ENCODE peak calls at places on chromosome 17, in eight cellular contexts. K is OCI-LY7, E is endodermal cell, J is heart right ventricle, Y is lower lobe of right lung, Z is stomach, C is pancreas, H is neural progenitor cell. G is an unnamed sample.

GRCh38 chr17:56581635-56582605 is 11.6 kb upstream of the NOG start:
- DNase-seq in C (no peak), J (no peak), Z (no peak), H (no peak), K (no peak), Y (no peak), E (no peak), G (no peak)

GRCh38 chr17:81854974-81855774 is 5.2 kb downstream of the P4HB start:
- DNase-seq in C (peak; percentile 75), E (peak; percentile 75), H (no peak), K (no peak), Z (peak; percentile 81), Y (no peak), J (no peak), G (no peak)

GRCh38 chr17:2892305-2892971 is 96.2 kb downstream of the RAP1GAP2 start:
- DNase-seq in Y (no peak), J (no peak), E (peak; percentile 54), H (no peak), K (no peak), C (peak; percentile 72), Z (peak; percentile 74), G (peak; percentile 79)

GRCh38 chr17:27333410-27333980 is 39.6 kb downstream of the WSB1 start:
- DNase-seq in E (no peak), H (no peak), C (no peak), Y (no peak), J (no peak), Z (no peak), K (no peak), G (no peak)

GRCh38 chr17:80652751-80653330 is 108.2 kb downstream of the RPTOR start:
- DNase-seq in E (no peak), K (no peak), Z (no peak), H (no peak), C (no peak), J (no peak), Y (no peak), G (no peak)

GRCh38 chr17:31856750-31857149 is 2.3 kb downstream of the COPRS start:
- DNase-seq in Y (no peak), Z (no peak), K (no peak), H (no peak), C (no peak), E (no peak), J (no peak), G (no peak)

GRCh38 chr17:73201215-73202069 is 8.6 kb downstream of the COG1 start:
- DNase-seq in K (no peak), E (no peak), H (no peak), C (no peak), J (peak; percentile 23), Y (no peak), Z (no peak), G (no peak)

GRCh38 chr17:45170976-45171337 is 9.3 kb downstream of the HEXIM2 start:
- DNase-seq in J (peak; percentile 55), C (peak; percentile 51), K (no peak), Y (peak; percentile 73), Z (peak; percentile 31), E (peak; percentile 63), H (no peak), G (peak; percentile 73)

GRCh38 chr17:13333661-13334060 is 268.1 kb downstream of the HS3ST3A1 start:
- DNase-seq in J (no peak), C (no peak), E (no peak), Z (no peak), H (no peak), K (no peak), Y (no peak), G (no peak)

GRCh38 chr17:13008461-13008860 is 9.4 kb downstream of the ELAC2 start:
- DNase-seq in E (no peak), K (no peak), Z (no peak), J (no peak), C (no peak), Y (no peak), H (no peak), G (no peak)

GRCh38 chr17:13157656-13158055 is 139.8 kb upstream of the ELAC2 start:
- DNase-seq in C (no peak), J (no peak), Z (no peak), Y (no peak), K (no peak), E (no peak), H (no peak), G (no peak)

GRCh38 chr17:61126476-61127240 is 273.0 kb upstream of the TBX2 start:
- DNase-seq in J (no peak), K (no peak), Y (no peak), Z (no peak), E (no peak), H (no peak), C (no peak), G (no peak)

GRCh38 chr17:3838206-3838605 is 7.8 kb downstream of the NCBP3 start:
- DNase-seq in C (peak; percentile 78), E (no peak), H (no peak), J (no peak), Y (no peak), Z (peak; percentile 66), K (no peak), G (no peak)

GRCh38 chr17:40069751-40070643 is 7.2 kb downstream of the THRA start:
- DNase-seq in E (peak; percentile 71), C (peak; percentile 61), K (peak; percentile 61), Z (peak; percentile 78), H (no peak), Y (no peak), J (peak; percentile 69), G (peak; percentile 69)

DNA sequence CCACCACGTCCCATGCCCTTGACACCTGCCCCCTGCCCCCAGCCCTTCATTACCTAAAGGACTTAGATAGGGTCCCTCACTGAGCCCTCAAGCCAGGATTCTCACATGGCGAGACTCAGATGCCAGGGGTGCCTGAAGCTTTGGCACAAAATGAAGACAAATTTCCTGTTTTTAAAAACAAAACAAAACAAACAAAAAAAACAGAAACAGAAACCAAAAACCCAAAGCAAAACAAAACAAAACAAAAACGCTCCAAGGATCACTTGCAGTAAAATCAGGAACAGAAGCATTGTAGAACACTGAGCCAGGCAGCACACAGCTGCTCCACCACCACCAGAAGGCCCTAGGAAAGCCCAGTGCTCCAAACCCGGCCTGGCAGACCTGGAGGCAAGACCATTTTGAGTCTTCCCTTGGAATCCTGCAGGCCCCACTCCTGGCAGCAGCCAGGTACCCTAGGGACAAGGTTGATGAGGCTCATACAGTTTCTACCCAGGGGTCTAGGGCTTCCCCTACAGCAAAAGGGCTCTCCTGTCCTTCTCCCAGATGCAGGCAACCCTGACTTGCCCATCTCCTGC is 20.8 kb downstream of the MYO18A start:
- DNase-seq in K (no peak), Y (no peak), C (no peak), E (no peak), H (no peak), Z (no peak), J (no peak), G (no peak)
- H3K4me3 ChIP-seq in K (no peak overlapping the region), Y (no peak overlapping the region), C (no peak overlapping the region), E (no peak overlapping the region), H (no peak overlapping the region), Z (peak overlapping the region; percentile 6), J (no peak overlapping the region), G (no peak overlapping the region)

GRCh38 chr17:63826468-63827001 is 696 bp upstream of the PSMC5 start:
- DNase-seq in E (peak; percentile 74), Z (no peak), C (peak; percentile 26), K (peak; percentile 18), Y (no peak), J (no peak), H (peak; percentile 49), G (peak; percentile 67)
- TF ChIP-seq CTCF in E (peak; percentile 34), Z (no peak), C (no peak), K (no peak), Y (no peak), J (no peak), H (no peak), G (peak; percentile 15)

GRCh38 chr17:79408251-79408650 is 202.6 kb downstream of the RBFOX3 start:
- DNase-seq in H (no peak), E (no peak), J (no peak), Y (no peak), C (no peak), Z (no peak), K (no peak), G (no peak)

GRCh38 chr17:79413591-79413990 is 197.3 kb downstream of the RBFOX3 start:
- DNase-seq in Z (no peak), E (no peak), J (no peak), Y (no peak), H (no peak), K (no peak), C (peak; percentile 38), G (no peak)

GRCh38 chr17:79411419-79411818 is 199.4 kb downstream of the RBFOX3 start:
- DNase-seq in K (no peak), Y (no peak), J (no peak), Z (no peak), H (no peak), C (no peak), E (no peak), G (no peak)

GRCh38 chr17:79412110-79412509 is 198.7 kb downstream of the RBFOX3 start:
- DNase-seq in H (no peak), K (no peak), E (no peak), Z (no peak), Y (no peak), J (no peak), C (no peak), G (no peak)

GRCh38 chr17:79410681-79411080 is 200.2 kb downstream of the RBFOX3 start:
- DNase-seq in K (no peak), H (no peak), J (no peak), Z (no peak), C (no peak), E (no peak), Y (no peak), G (no peak)
- H3K4me3 ChIP-seq in K (no peak overlapping the region), H (no peak overlapping the region), J (no peak overlapping the region), Z (no peak overlapping the region), C (no peak overlapping the region), E (no peak overlapping the region), Y (no peak overlapping the region), G (no peak overlapping the region)

DNA sequence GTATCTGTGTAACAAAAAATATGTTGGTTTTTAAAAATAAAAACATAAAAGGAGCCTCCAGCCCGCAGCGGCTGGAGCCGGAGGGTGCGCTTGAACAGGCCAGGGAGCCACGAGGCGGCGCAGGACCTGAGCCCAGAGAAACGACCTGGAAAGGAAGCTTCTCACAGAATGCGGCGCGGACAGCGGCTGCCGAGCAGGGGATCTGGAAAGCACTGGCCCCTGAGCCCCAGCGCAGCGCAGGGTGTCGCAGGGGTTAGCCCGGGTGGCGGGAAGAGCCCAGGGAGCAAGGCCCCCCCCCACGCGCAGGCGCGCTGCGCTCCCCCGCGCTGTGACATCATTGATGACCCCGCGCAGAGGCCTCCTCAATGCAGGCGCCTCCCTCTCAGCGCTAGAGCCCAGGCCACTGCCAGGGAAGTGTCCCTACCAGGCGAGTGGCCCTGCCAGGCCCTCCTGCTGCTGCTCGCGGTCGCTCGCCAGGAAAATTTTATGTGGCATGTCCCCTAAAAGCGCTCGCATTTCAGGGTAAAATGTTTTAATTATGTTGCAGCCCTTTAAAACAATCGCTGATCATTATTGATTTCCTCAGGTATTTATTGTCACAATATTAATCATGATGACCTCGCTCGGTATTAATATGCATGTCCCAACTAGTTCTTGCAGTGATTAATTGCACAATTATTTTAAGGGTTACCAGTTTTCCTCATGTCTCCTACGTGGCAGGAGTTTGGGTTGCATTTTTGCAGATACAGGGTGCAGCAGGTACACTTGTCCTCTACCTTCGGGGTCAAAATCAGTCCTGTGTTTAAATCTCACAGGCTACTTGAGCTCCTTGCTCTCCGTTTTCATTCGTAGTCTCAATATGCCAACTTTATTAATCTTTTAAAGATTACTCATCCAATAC is 134.2 kb downstream of the USP22 start:
- DNase-seq in K (peak; percentile 6), J (peak; percentile 92), E (peak; percentile 99), H (peak; percentile 95), Z (peak; percentile 84), Y (peak; percentile 92), C (peak; percentile 92), G (peak; percentile 75)
- TF ChIP-seq CTCF in K (peak; percentile 36), J (peak; percentile 64), E (peak; percentile 80), H (peak; percentile 63), Z (peak; percentile 22), Y (peak; percentile 64), C (no peak), G (peak; percentile 89)

G was measured in choroid plexus epithelial cell.